ENCODE peak calls at places on chromosomes 4 and X, in six cellular contexts. X is heart right ventricle, T is gastrocnemius medialis, F is pancreas, B is right cardiac atrium, Q is heart left ventricle. R is an unnamed sample.
A peak's percentile ranks its signal among the peaks of the same experiment; 100 is the strongest.

GRCh38 chr4:82811838-82812672 is 13.5 kb upstream of the SCD5 start:
- ATAC-seq in X (no peak), T (no peak), F (peak; percentile 71), B (peak; percentile 15), Q (no peak), R (no peak)

GRCh38 chr4:2412534-2412884 is 5.9 kb downstream of the ZFYVE28 start:
- ATAC-seq in X (no peak), T (no peak), F (no peak), B (no peak), Q (no peak), R (no peak)

GRCh38 chr4:189787216-189788031 is 153.2 kb upstream of the FRG1 start:
- ATAC-seq in X (no peak), T (no peak), F (no peak), B (no peak), Q (no peak), R (no peak)

GRCh38 chr4:170476351-170476750 is 386.6 kb upstream of the AADAT start:
- ATAC-seq in X (no peak), T (no peak), F (no peak), B (no peak), Q (no peak), R (no peak)

GRCh38 chrX:68681443-68681941 is 34.0 kb downstream of the STARD8 start:
- ATAC-seq in X (peak; percentile 27), T (no peak), F (no peak), B (peak; percentile 60), Q (peak; percentile 23), R (no peak)

GRCh38 chr4:180694875-180695274 is 1548.3 kb upstream of the TENM3 start:
- ATAC-seq in X (no peak), T (no peak), F (no peak), B (no peak), Q (no peak), R (no peak)

GRCh38 chr4:87130985-87131753 is 89.2 kb downstream of the KLHL8 start:
- ATAC-seq in X (no peak), T (no peak), F (no peak), B (no peak), Q (no peak), R (no peak)

GRCh38 chr4:148716361-148717063 is 274.3 kb upstream of the NR3C2 start:
- ATAC-seq in X (peak; percentile 67), T (no peak), F (no peak), B (peak; percentile 81), Q (no peak), R (no peak)

GRCh38 chr4:51884055-51884454 is 41.1 kb downstream of the DCUN1D4 start:
- ATAC-seq in X (no peak), T (no peak), F (no peak), B (peak; percentile 84), Q (no peak), R (no peak)

GRCh38 chr4:104418313-104418712 is 76.4 kb downstream of the CXXC4 start:
- ATAC-seq in X (no peak), T (no peak), F (no peak), B (no peak), Q (no peak), R (no peak)

GRCh38 chr4:304987-305680 is at the start of gene ZNF732:
- ATAC-seq in X (peak; percentile 80), T (no peak), F (peak; percentile 99), B (peak; percentile 100), Q (peak; percentile 37), R (peak; percentile 86)

GRCh38 chr4:70196855-70197254 is 1.3 kb downstream of the ODAM start:
- ATAC-seq in X (no peak), T (no peak), F (no peak), B (no peak), Q (no peak), R (no peak)

GRCh38 chrX:38839269-38839668 is 38.0 kb downstream of the MID1IP1 start:
- ATAC-seq in X (no peak), T (no peak), F (peak; percentile 75), B (no peak), Q (no peak), R (no peak)

GRCh38 chr4:11106190-11106589 is 322.5 kb downstream of the HS3ST1 start:
- ATAC-seq in X (no peak), T (no peak), F (no peak), B (no peak), Q (no peak), R (no peak)

GRCh38 chr4:147793973-147794690 is 62.2 kb downstream of the ARHGAP10 start:
- ATAC-seq in X (no peak), T (no peak), F (peak; percentile 10), B (no peak), Q (no peak), R (no peak)

GRCh38 chr4:183353557-183353956 is 31.3 kb upstream of the CLDN24 start:
- ATAC-seq in X (no peak), T (no peak), F (no peak), B (no peak), Q (no peak), R (no peak)

GRCh38 chrX:72132456-72132855 is 741 bp upstream of the RTL5 start:
- ATAC-seq in X (no peak), T (no peak), F (no peak), B (no peak), Q (no peak), R (no peak)
- H3K4me3 ChIP-seq in X (no peak overlapping the region), T (no peak overlapping the region), F (no peak overlapping the region), B (no peak overlapping the region), Q (peak overlapping the region; percentile 62), R (no peak overlapping the region)

GRCh38 chr4:57080781-57081650 is 29.2 kb downstream of the IGFBP7 start:
- ATAC-seq in X (no peak), T (no peak), F (peak; percentile 40), B (peak; percentile 87), Q (peak; percentile 28), R (peak; percentile 70)
- H3K4me3 ChIP-seq in X (no peak overlapping the region), T (no peak overlapping the region), F (no peak overlapping the region), B (no peak overlapping the region), Q (no peak overlapping the region), R (no peak overlapping the region)

GRCh38 chr4:122830392-122831095 is 3.9 kb downstream of the FGF2 start:
- ATAC-seq in X (no peak), T (no peak), F (no peak), B (no peak), Q (no peak), R (no peak)
- H3K4me3 ChIP-seq in X (no peak overlapping the region), T (no peak overlapping the region), F (no peak overlapping the region), B (no peak overlapping the region), Q (no peak overlapping the region), R (no peak overlapping the region)

DNA sequence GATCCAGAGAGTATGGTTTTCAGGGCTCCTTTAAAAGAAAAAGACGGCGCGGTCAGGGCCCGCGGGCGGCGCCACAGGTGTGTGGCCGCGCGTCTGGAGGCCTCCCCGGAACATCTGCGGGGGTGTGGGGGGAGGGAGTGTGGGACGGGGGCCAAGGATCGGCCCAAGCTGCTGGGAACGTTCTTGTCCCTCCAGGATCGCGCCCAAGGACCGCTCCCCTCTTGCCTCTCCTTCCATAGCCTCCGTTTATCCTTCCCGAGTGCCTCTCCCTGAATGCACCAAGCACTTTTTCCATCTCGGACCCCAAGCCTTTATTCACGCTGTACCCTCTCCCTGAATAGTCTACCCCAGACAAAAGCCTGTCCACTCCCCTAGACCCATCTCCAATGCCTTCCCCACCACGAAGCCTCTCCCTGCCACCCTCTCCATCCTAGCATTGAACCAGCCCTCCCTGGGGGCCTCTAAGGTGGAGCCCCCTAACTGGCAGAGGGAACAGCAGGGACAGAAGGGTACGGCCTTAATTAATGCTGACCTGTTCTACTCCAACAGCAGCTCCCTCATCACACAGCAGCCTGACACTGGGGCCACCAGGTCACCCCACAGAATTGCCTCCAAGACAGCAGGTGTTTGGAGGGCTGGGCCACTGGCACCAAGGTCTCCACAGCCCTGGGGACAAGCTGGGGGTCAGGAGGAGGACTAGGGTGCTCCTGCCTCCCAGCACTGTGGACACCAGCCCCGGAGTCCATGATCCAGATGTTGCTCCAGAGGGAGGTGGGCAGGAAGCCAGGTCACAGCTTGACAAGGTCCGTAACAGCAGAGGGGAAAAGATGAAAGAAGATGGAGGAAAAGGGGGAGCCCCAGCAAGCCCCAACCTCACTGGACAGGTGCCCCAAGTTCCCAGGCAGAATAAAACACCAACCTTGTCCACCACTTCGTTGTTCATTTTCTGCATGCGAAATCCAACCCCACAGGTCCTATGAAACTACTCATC is 3.9 kb downstream of the CRMP1 start:
- ATAC-seq in X (no peak), T (no peak), F (no peak), B (no peak), Q (no peak), R (no peak)
- H3K4me3 ChIP-seq in X (no peak overlapping the region), T (no peak overlapping the region), F (no peak overlapping the region), B (peak overlapping the region; percentile 48), Q (peak overlapping the region; percentile 63), R (peak overlapping the region; percentile 57)

GRCh38 chr4:40378619-40379018 is 43.5 kb downstream of the CHRNA9 start:
- ATAC-seq in X (no peak), T (no peak), F (no peak), B (no peak), Q (no peak), R (no peak)
- H3K4me3 ChIP-seq in X (no peak overlapping the region), T (no peak overlapping the region), F (no peak overlapping the region), B (no peak overlapping the region), Q (no peak overlapping the region), R (no peak overlapping the region)

GRCh38 chrX:116240446-116240845 is 69.9 kb downstream of the AGTR2 start:
- ATAC-seq in X (no peak), T (no peak), F (peak; percentile 95), B (no peak), Q (no peak), R (no peak)
- H3K4me3 ChIP-seq in X (no peak overlapping the region), T (no peak overlapping the region), F (no peak overlapping the region), B (peak overlapping the region; percentile 45), Q (peak overlapping the region; percentile 31), R (no peak overlapping the region)

GRCh38 chrX:103330601-103331397 is 760 bp downstream of the TCEAL7 start:
- ATAC-seq in X (no peak), T (no peak), F (no peak), B (peak; percentile 57), Q (no peak), R (peak; percentile 11)
- H3K4me3 ChIP-seq in X (no peak overlapping the region), T (peak overlapping the region; percentile 22), F (no peak overlapping the region), B (peak overlapping the region; percentile 70), Q (peak overlapping the region; percentile 63), R (peak overlapping the region; percentile 45)

GRCh38 chr4:4502694-4503311 is 39.0 kb downstream of the STX18 start:
- ATAC-seq in X (no peak), T (no peak), F (peak; percentile 41), B (peak; percentile 57), Q (no peak), R (no peak)
- H3K4me3 ChIP-seq in X (no peak overlapping the region), T (no peak overlapping the region), F (no peak overlapping the region), B (peak overlapping the region; percentile 12), Q (peak overlapping the region; percentile 27), R (no peak overlapping the region)

R was measured in gastroesophageal sphincter.